ENCODE peak calls at places on chromosome 15, in four cellular contexts. One of them, this sample, is unnamed.

GRCh38 chr15:59315914-59316428 is 56.7 kb downstream of the MYO1E start:
- DNase-seq in MCF 10A: no peak
- DNase-seq in breast epithelium: no peak
- DNase-seq in astrocyte of the spinal cord: peak
- DNase-seq in this sample: peak

GRCh38 chr15:35696767-35697231 is 150.8 kb upstream of the DPH6 start:
- DNase-seq in astrocyte of the spinal cord: peak
- DNase-seq in breast epithelium: no peak
- DNase-seq in MCF 10A: peak
- DNase-seq in this sample: peak

GRCh38 chr15:45474799-45475198 is 47.8 kb downstream of the SLC30A4 start:
- DNase-seq in astrocyte of the spinal cord: no peak
- DNase-seq in MCF 10A: no peak
- DNase-seq in breast epithelium: no peak
- DNase-seq in this sample: no peak

GRCh38 chr15:60795889-60796288 is 316.9 kb upstream of the ICE2 start:
- DNase-seq in MCF 10A: no peak
- DNase-seq in breast epithelium: no peak
- DNase-seq in astrocyte of the spinal cord: no peak
- DNase-seq in this sample: no peak

GRCh38 chr15:48493084-48493762 is 152.3 kb downstream of the FBN1 start:
- DNase-seq in breast epithelium: no peak
- DNase-seq in astrocyte of the spinal cord: peak
- DNase-seq in MCF 10A: peak
- DNase-seq in this sample: peak

GRCh38 chr15:33068007-33068441 is 126.5 kb downstream of the FMN1 start:
- DNase-seq in breast epithelium: peak
- DNase-seq in MCF 10A: peak
- DNase-seq in astrocyte of the spinal cord: peak
- DNase-seq in this sample: peak

GRCh38 chr15:25690673-25691543 is 172.2 kb downstream of the ATP10A start:
- DNase-seq in astrocyte of the spinal cord: peak
- DNase-seq in MCF 10A: no peak
- DNase-seq in breast epithelium: no peak
- DNase-seq in this sample: peak

GRCh38 chr15:45618813-45619212 is 16.0 kb upstream of the SQOR start:
- DNase-seq in breast epithelium: no peak
- DNase-seq in MCF 10A: no peak
- DNase-seq in astrocyte of the spinal cord: no peak
- DNase-seq in this sample: no peak

GRCh38 chr15:27272446-27272845 is 301.5 kb downstream of the GABRG3 start:
- DNase-seq in astrocyte of the spinal cord: no peak
- DNase-seq in breast epithelium: no peak
- DNase-seq in MCF 10A: no peak
- DNase-seq in this sample: no peak